ENCODE peak calls at places on chromosome 13, in six cellular contexts. Z is uterus, H is fibroblast of lung, Y is heart left ventricle, I is lung, T is IMR-90. D is an unnamed sample.

GRCh38 chr13:113736258-113736731 is 22.7 kb upstream of the TMEM255B start:
- DNase-seq in Z (no peak), H (no peak), Y (no peak), I (no peak), T (no peak), D (no peak)

GRCh38 chr13:56561327-56561726 is 579.4 kb upstream of the PRR20A start:
- DNase-seq in Z (no peak), H (no peak), Y (no peak), I (no peak), T (no peak), D (no peak)

GRCh38 chr13:38024431-38024830 is 154.9 kb upstream of the TRPC4 start:
- DNase-seq in Z (no peak), H (no peak), Y (no peak), I (no peak), T (no peak), D (no peak)

GRCh38 chr13:113186061-113186900 is 22.2 kb downstream of the PCID2 start:
- DNase-seq in Z (no peak), H (no peak), Y (no peak), I (no peak), T (no peak), D (no peak)

GRCh38 chr13:39095500-39095899 is 57.2 kb downstream of the NHLRC3 start:
- DNase-seq in Z (no peak), H (no peak), Y (no peak), I (no peak), T (no peak), D (no peak)

GRCh38 chr13:30791354-30791921 is 56.1 kb downstream of the ALOX5AP start:
- DNase-seq in Z (peak; percentile 42), H (peak; percentile 39), Y (peak; percentile 44), I (no peak), T (peak; percentile 43), D (no peak)

GRCh38 chr13:23378009-23378632 is 55.4 kb downstream of the SACS start:
- DNase-seq in Z (peak; percentile 41), H (peak; percentile 98), Y (peak; percentile 49), I (no peak), T (peak; percentile 99), D (peak; percentile 86)

GRCh38 chr13:37134411-37135041 is 29.1 kb upstream of the CSNK1A1L start:
- DNase-seq in Z (peak; percentile 17), H (peak; percentile 82), Y (no peak), I (no peak), T (peak; percentile 90), D (no peak)

GRCh38 chr13:99614465-99614885 is 113.2 kb downstream of the TM9SF2 start:
- DNase-seq in Z (no peak), H (no peak), Y (no peak), I (no peak), T (no peak), D (no peak)

GRCh38 chr13:19153782-19154450 is 27.7 kb downstream of the TUBA3C start:
- DNase-seq in Z (no peak), H (no peak), Y (no peak), I (no peak), T (no peak), D (peak; percentile 14)

GRCh38 chr13:27079421-27079958 is 92.1 kb downstream of the USP12 start:
- DNase-seq in Z (no peak), H (peak; percentile 39), Y (no peak), I (no peak), T (peak; percentile 67), D (no peak)

GRCh38 chr13:36998624-36999041 is 507 bp downstream of the ALG5 start:
- DNase-seq in Z (peak; percentile 32), H (no peak), Y (peak; percentile 29), I (peak; percentile 39), T (no peak), D (no peak)

GRCh38 chr13:65555973-65556372 is 1674.2 kb downstream of the PCDH9 start:
- DNase-seq in Z (no peak), H (no peak), Y (no peak), I (no peak), T (no peak), D (no peak)

GRCh38 chr13:60583911-60584753 is 187.1 kb downstream of the TDRD3 start:
- DNase-seq in Z (peak; percentile 32), H (peak; percentile 58), Y (no peak), I (no peak), T (peak; percentile 73), D (peak; percentile 25)

GRCh38 chr13:21852043-21852442 is 181.2 kb downstream of the FGF9 start:
- DNase-seq in Z (no peak), H (no peak), Y (no peak), I (no peak), T (peak; percentile 9), D (peak; percentile 38)

GRCh38 chr13:78239681-78240080 is 321.1 kb upstream of the EDNRB start:
- DNase-seq in Z (no peak), H (no peak), Y (no peak), I (no peak), T (peak; percentile 1), D (no peak)

GRCh38 chr13:97333983-97334382 is 100.0 kb upstream of the RAP2A start:
- DNase-seq in Z (no peak), H (no peak), Y (no peak), I (no peak), T (no peak), D (no peak)

GRCh38 chr13:73001971-73002370 is 56.8 kb upstream of the KLF5 start:
- DNase-seq in Z (no peak), H (no peak), Y (no peak), I (no peak), T (no peak), D (no peak)

GRCh38 chr13:24738366-24738847 is 25.6 kb upstream of the RNF17 start:
- DNase-seq in Z (no peak), H (no peak), Y (no peak), I (no peak), T (no peak), D (no peak)

GRCh38 chr13:79490846-79491245 is 9.9 kb downstream of the NDFIP2 start:
- DNase-seq in Z (no peak), H (no peak), Y (no peak), I (no peak), T (no peak), D (no peak)

GRCh38 chr13:86757236-86757978 is 913.8 kb upstream of the SLITRK5 start:
- DNase-seq in Z (no peak), H (no peak), Y (no peak), I (no peak), T (no peak), D (no peak)

GRCh38 chr13:42600943-42601342 is 27.0 kb downstream of the TNFSF11 start:
- DNase-seq in Z (no peak), H (no peak), Y (no peak), I (no peak), T (no peak), D (no peak)

GRCh38 chr13:21625366-21625765 is 21.4 kb upstream of the MICU2 start:
- DNase-seq in Z (no peak), H (peak; percentile 51), Y (no peak), I (no peak), T (peak; percentile 52), D (peak; percentile 31)

GRCh38 chr13:99151516-99151915 is 49.1 kb upstream of the UBAC2 start:
- DNase-seq in Z (no peak), H (peak; percentile 35), Y (no peak), I (no peak), T (peak; percentile 41), D (peak; percentile 77)

GRCh38 chr13:78604782-78605611 is 1.6 kb upstream of the POU4F1 start:
- DNase-seq in Z (no peak), H (no peak), Y (no peak), I (no peak), T (peak; percentile 8), D (peak; percentile 45)

GRCh38 chr13:99577934-99578917 is 77.0 kb downstream of the TM9SF2 start:
- DNase-seq in Z (no peak), H (peak; percentile 34), Y (no peak), I (no peak), T (no peak), D (no peak)

GRCh38 chr13:49789961-49790360 is 2.5 kb downstream of the KPNA3 start:
- DNase-seq in Z (no peak), H (no peak), Y (no peak), I (no peak), T (no peak), D (no peak)
- H3K4me3 ChIP-seq in Z (no peak overlapping the region), H (no peak overlapping the region), Y (no peak overlapping the region), I (no peak overlapping the region), T (no peak overlapping the region), D (peak overlapping the region; percentile 62)

DNA sequence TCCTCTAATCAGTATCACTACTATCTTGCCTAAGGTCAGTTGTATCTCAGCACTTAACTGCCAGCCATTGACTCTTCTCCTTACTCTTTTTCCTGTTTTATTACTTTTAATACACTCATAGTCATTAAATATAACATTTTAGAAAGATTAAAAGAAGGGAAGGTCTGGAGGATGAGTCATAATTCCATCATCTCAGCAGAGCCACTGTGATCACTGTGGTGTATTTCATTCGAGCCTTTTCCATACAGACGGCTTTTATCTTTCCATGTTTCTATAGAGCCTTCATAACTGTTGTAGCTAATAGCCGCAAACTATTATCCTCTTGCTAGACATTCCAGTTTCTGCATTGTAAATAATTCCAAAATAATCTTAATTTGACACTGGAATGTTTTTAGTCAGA is 4.7 kb upstream of the FLT1 start:
- DNase-seq in Z (no peak), H (no peak), Y (no peak), I (no peak), T (peak; percentile 74), D (no peak)
- H3K27me3 ChIP-seq in Z (no peaks in the 10 kb centered on the region), H (peaks cover 31% of the 10 kb centered on the region), Y (peaks cover 22% of the 10 kb centered on the region), I (peaks cover 6% of the 10 kb centered on the region), T (peaks cover 12% of the 10 kb centered on the region), D (peaks cover 23% of the 10 kb centered on the region)

GRCh38 chr13:45503658-45504057 is 38.9 kb downstream of the COG3 start:
- DNase-seq in Z (no peak), H (no peak), Y (no peak), I (no peak), T (no peak), D (no peak)

GRCh38 chr13:45496942-45497341 is 32.2 kb downstream of the COG3 start:
- DNase-seq in Z (no peak), H (no peak), Y (no peak), I (no peak), T (no peak), D (no peak)

GRCh38 chr13:45501175-45501526 is 36.4 kb downstream of the COG3 start:
- DNase-seq in Z (no peak), H (no peak), Y (no peak), I (no peak), T (no peak), D (no peak)

DNA sequence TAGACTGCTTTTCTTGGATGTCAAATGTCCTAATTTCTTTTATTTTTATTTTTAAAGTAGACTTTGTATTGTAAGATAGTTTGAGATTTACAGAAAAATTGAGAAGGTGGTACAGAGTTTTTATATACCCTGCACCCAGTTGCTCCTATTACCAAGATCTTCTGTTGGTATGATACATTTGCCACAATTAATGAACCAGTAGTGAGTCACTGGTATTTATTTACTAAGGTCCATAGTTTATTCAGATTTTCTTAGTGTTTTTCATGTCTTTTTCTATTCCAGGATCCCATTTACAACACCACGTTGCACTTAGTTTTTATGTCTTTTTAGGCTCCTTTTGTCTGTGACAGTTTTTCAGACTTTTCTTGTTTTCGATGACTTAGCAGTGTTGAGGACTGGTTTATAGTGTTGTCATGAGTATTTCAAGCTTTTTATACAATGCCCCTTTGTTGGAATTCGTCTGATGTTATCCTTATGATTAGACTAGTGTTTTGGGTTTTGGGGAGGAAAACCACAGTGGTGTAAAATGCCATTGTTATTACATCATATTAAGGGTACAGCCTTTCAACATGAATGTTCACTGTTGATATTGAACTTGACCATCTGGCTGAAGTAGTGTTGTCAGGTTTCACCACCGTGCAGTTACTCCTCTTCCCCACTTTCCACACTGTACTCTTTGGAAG is 35.9 kb downstream of the COG3 start:
- DNase-seq in Z (no peak), H (peak; percentile 94), Y (no peak), I (no peak), T (peak; percentile 96), D (peak; percentile 31)
- H3K36me3 ChIP-seq in Z (no peaks in the 10 kb centered on the region), H (peaks cover 10% of the 10 kb centered on the region), Y (peaks cover 93% of the 10 kb centered on the region), I (peaks cover 23% of the 10 kb centered on the region), T (peaks cover 37% of the 10 kb centered on the region), D (peaks cover 70% of the 10 kb centered on the region)

GRCh38 chr13:112105244-112105681 is 38.3 kb downstream of the SOX1 start:
- DNase-seq in Z (no peak), H (no peak), Y (no peak), I (no peak), T (no peak), D (no peak)
- H3K4me3 ChIP-seq in Z (no peak overlapping the region), H (no peak overlapping the region), Y (no peak overlapping the region), I (no peak overlapping the region), T (no peak overlapping the region), D (no peak overlapping the region)

D was measured in MG63.